ENCODE peak calls at places on chromosome 1, in seven cellular contexts. X is GM06990, N is lung, D is D721Med, A is suprapubic skin, R is neural crest cell, O is choroid plexus epithelial cell. T is an unnamed sample.

GRCh38 chr1:223702735-223703667 is 9.3 kb upstream of the CAPN2 start:
- DNase-seq in N (no peak), O (no peak), A (no peak), D (no peak), X (no peak), R (no peak), T (no peak)

GRCh38 chr1:27536004-27536757 is 46.2 kb upstream of the WASF2 start:
- DNase-seq in N (no peak), R (no peak), X (no peak), O (no peak), D (no peak), A (no peak), T (no peak)

GRCh38 chr1:175152006-175152652 is 40.4 kb downstream of the KIAA0040 start:
- DNase-seq in R (peak; percentile 68), O (peak; percentile 59), N (peak; percentile 52), A (peak; percentile 83), D (peak; percentile 75), X (no peak), T (no peak)

GRCh38 chr1:62076286-62076685 is 118.4 kb upstream of the L1TD1 start:
- DNase-seq in X (no peak), D (no peak), R (no peak), A (no peak), N (no peak), O (peak; percentile 92), T (no peak)

GRCh38 chr1:172286629-172287076 is 133.8 kb upstream of the C1orf105 start:
- DNase-seq in N (no peak), X (no peak), D (no peak), R (no peak), O (peak; percentile 95), A (no peak), T (no peak)

GRCh38 chr1:25703671-25704637 is 87.4 kb downstream of the MAN1C1 start:
- DNase-seq in N (no peak), A (peak; percentile 55), X (no peak), R (no peak), D (no peak), O (no peak), T (no peak)

GRCh38 chr1:12174789-12175455 is 8.1 kb downstream of the TNFRSF1B start:
- DNase-seq in N (no peak), A (no peak), R (peak; percentile 65), O (peak; percentile 82), X (no peak), D (no peak), T (no peak)

GRCh38 chr1:115133440-115133839 is 44.1 kb upstream of the TSPAN2 start:
- DNase-seq in D (no peak), R (no peak), A (no peak), X (no peak), O (peak; percentile 42), N (no peak), T (peak; percentile 60)

GRCh38 chr1:151327903-151328674 is 873 bp upstream of the PI4KB start:
- DNase-seq in X (peak; percentile 55), R (peak; percentile 15), D (no peak), N (no peak), A (no peak), O (no peak), T (no peak)

GRCh38 chr1:2050793-2051682 is 827 bp downstream of the PRKCZ start:
- DNase-seq in D (no peak), O (no peak), X (no peak), R (no peak), N (no peak), A (no peak), T (no peak)

GRCh38 chr1:226989081-226989747 is 49.1 kb downstream of the COQ8A start:
- DNase-seq in N (no peak), A (no peak), D (no peak), X (no peak), R (no peak), O (no peak), T (no peak)

GRCh38 chr1:207001492-207002245 is 30.9 kb downstream of the C1orf116 start:
- DNase-seq in O (no peak), R (no peak), A (no peak), X (no peak), D (no peak), N (no peak), T (no peak)

GRCh38 chr1:3481046-3481445 is 26.6 kb downstream of the ARHGEF16 start:
- DNase-seq in A (no peak), N (no peak), X (no peak), O (no peak), R (no peak), D (no peak), T (no peak)

GRCh38 chr1:3483801-3484444 is 29.5 kb downstream of the ARHGEF16 start:
- DNase-seq in R (peak; percentile 72), X (no peak), A (no peak), D (peak; percentile 62), N (peak; percentile 54), O (peak; percentile 42), T (no peak)

GRCh38 chr1:3481836-3482589 is 27.5 kb downstream of the ARHGEF16 start:
- DNase-seq in A (no peak), R (no peak), X (no peak), O (peak; percentile 50), N (no peak), D (no peak), T (no peak)

GRCh38 chr1:3483380-3483779 is 28.9 kb downstream of the ARHGEF16 start:
- DNase-seq in X (no peak), R (no peak), D (no peak), O (no peak), A (no peak), N (no peak), T (no peak)

DNA sequence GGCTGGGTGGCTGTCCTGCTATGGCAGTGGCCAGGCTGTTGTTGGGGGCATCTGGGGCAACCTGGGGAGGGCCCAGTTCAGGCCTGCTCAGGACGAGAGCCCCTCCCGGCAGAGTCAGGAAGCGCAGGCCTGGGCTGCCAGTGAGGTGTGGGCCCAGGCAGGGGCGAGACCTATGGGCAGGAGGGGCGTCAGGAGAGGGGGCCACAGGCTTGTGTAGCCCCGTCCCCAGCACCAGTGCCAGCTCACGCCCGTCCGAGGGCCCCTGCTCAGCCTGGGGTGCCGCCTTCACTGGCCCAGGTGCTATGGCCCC is 28.1 kb downstream of the ARHGEF16 start:
- DNase-seq in D (no peak), A (no peak), O (no peak), X (no peak), R (no peak), N (no peak), T (no peak)
- TF ChIP-seq CTCF in D (no peak), A (no peak), O (peak; percentile 17), X (peak; percentile 24), R (no peak), N (no peak), T (no peak)

GRCh38 chr1:160550572-160551034 is 27.5 kb upstream of the SLAMF6 start:
- DNase-seq in X (no peak), D (no peak), N (no peak), O (no peak), A (no peak), R (no peak), T (no peak)
- TF ChIP-seq CTCF in X (peak; percentile 71), D (peak; percentile 8), N (no peak), O (no peak), A (no peak), R (no peak), T (no peak)

GRCh38 chr1:229848762-229849677 is 218.0 kb upstream of the GALNT2 start:
- DNase-seq in A (no peak), N (no peak), O (peak; percentile 66), R (no peak), D (no peak), X (no peak), T (no peak)
- TF ChIP-seq CTCF in A (no peak), N (peak; percentile 1), O (peak; percentile 71), R (peak; percentile 69), D (peak; percentile 78), X (peak; percentile 68), T (peak; percentile 51)

GRCh38 chr1:231487019-231487418 is 41.5 kb upstream of the TSNAX start:
- DNase-seq in A (no peak), R (no peak), D (no peak), N (no peak), O (peak; percentile 75), X (no peak), T (no peak)
- TF ChIP-seq CTCF in A (no peak), R (no peak), D (no peak), N (no peak), O (no peak), X (no peak), T (no peak)

DNA sequence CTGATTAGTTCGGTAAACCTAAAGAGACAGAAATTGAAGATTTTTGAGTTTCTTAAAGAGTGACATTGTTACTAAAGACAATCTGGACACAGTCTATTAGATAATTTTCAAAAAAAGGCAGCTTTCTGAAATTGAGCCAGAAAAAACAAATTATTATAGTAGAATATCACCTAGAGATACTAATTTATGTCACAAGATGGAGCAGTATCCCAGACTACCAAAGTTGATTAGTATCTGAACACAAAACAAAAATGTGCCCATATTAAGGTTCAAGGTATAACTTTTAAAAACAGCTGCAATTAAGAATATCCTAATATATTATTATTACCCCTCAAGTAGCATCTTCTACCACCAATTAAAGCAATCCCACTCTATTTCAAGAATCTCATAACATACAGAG is 40.5 kb upstream of the SYT2 start:
- DNase-seq in O (peak; percentile 17), N (no peak), D (no peak), A (no peak), R (no peak), X (no peak), T (no peak)
- TF ChIP-seq CTCF in O (no peak), N (no peak), D (peak; percentile 18), A (no peak), R (no peak), X (no peak), T (no peak)

DNA sequence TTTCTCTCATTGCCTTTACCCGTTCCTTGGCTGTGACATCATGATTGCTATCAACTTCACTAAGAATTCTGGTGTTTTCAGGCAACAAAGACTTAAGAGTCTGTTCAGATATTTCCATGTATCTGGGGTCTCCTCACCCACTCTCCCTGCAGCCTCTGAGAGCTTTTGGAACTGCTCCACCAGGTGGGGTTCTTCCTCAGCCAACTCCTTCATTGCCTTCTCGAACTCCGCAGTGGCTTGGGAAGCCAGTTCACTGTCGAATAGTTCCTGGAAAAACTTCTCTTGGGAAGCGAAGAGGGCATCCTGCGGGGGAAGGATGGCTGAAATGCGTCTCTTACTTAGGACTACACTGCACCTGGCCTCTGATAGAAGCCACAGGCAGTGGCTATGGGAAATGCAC is 2.1 kb downstream of the PEX19 start:
- DNase-seq in O (no peak), D (no peak), A (no peak), N (no peak), X (no peak), R (no peak), T (no peak)
- TF ChIP-seq CTCF in O (peak; percentile 16), D (no peak), A (no peak), N (no peak), X (peak; percentile 4), R (no peak), T (no peak)

GRCh38 chr1:88685239-88685604 is 1.1 kb downstream of the PKN2 start:
- DNase-seq in O (peak; percentile 33), D (no peak), N (no peak), A (no peak), X (no peak), R (no peak), T (no peak)
- TF ChIP-seq CTCF in O (no peak), D (no peak), N (no peak), A (no peak), X (no peak), R (no peak), T (no peak)

DNA sequence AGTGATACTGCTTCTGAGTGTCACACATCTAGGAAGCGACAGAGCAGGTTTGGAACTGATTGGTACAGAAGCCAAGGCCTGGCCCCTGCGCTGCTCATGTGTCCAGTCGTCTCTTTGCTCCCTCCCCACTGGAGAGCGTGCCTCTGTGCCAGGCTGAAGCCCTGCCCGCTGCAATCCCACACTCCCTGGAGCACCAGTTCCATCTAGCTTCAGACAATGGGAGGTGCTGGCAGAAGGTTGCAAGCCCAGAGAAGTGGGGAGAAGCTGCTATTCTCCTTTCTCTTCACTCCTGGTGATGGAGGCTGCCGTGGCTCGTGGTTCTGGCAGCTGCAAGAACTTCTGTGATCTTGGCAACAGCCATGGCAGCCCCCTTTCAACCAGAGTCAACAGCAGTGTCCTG is 250.9 kb downstream of the MATN1 start:
- DNase-seq in O (no peak), R (no peak), N (no peak), D (no peak), A (peak; percentile 52), X (no peak), T (no peak)
- TF ChIP-seq CTCF in O (no peak), R (no peak), N (no peak), D (no peak), A (no peak), X (no peak), T (no peak)